ENCODE peak calls at places on chromosomes 13 and 19, in eight cellular contexts. C, F, N, M, H, Y, S and U are unnamed samples.

GRCh38 chr19:29872224-29872731 is 60.5 kb downstream of the CCNE1 start:
- DNase-seq in C (no peak), F (no peak), N (peak; percentile 36), M (no peak), H (no peak), Y (no peak), S (peak; percentile 49), U (no peak)

GRCh38 chr13:81116461-81117282 is 775.7 kb upstream of the SPRY2 start:
- DNase-seq in C (no peak), F (no peak), N (no peak), M (peak; percentile 1), H (no peak), Y (no peak), S (no peak), U (no peak)

GRCh38 chr13:99086869-99087129 is 108.9 kb upstream of the DOCK9 start:
- DNase-seq in C (no peak), F (no peak), N (peak; percentile 35), M (peak; percentile 35), H (peak; percentile 72), Y (peak; percentile 56), S (no peak), U (no peak)

GRCh38 chr13:26961890-26962615 is 201.5 kb upstream of the GPR12 start:
- DNase-seq in C (no peak), F (no peak), N (no peak), M (no peak), H (no peak), Y (no peak), S (no peak), U (no peak)

GRCh38 chr19:10929402-10929794 is 787 bp downstream of the TIMM29 start:
- DNase-seq in C (no peak), F (no peak), N (no peak), M (no peak), H (no peak), Y (no peak), S (no peak), U (no peak)

GRCh38 chr19:39384839-39385568 is 5.9 kb downstream of the PAF1 start:
- DNase-seq in C (no peak), F (no peak), N (no peak), M (no peak), H (no peak), Y (no peak), S (no peak), U (no peak)

GRCh38 chr13:30429721-30430694 is 7.7 kb downstream of the UBE2L5 start:
- DNase-seq in C (peak; percentile 75), F (no peak), N (peak; percentile 92), M (peak; percentile 93), H (peak; percentile 41), Y (peak; percentile 82), S (no peak), U (no peak)

GRCh38 chr13:25778808-25779207 is 273.0 kb downstream of the SHISA2 start:
- DNase-seq in C (no peak), F (no peak), N (no peak), M (no peak), H (no peak), Y (no peak), S (no peak), U (no peak)

GRCh38 chr19:14517446-14517839 is 754 bp downstream of the DNAJB1 start:
- DNase-seq in C (no peak), F (no peak), N (peak; percentile 32), M (peak; percentile 28), H (no peak), Y (no peak), S (no peak), U (no peak)

GRCh38 chr19:41753159-41753558 is 2.2 kb upstream of the CEACAM6 start:
- DNase-seq in C (no peak), F (no peak), N (peak; percentile 43), M (peak; percentile 20), H (peak; percentile 57), Y (peak; percentile 13), S (peak; percentile 46), U (peak; percentile 40)

GRCh38 chr13:20847298-20847697 is 55.2 kb downstream of the XPO4 start:
- DNase-seq in C (no peak), F (no peak), N (peak; percentile 43), M (no peak), H (no peak), Y (no peak), S (no peak), U (no peak)

GRCh38 chr13:33207616-33207964 is 78.0 kb downstream of the STARD13 start:
- DNase-seq in C (no peak), F (no peak), N (peak; percentile 94), M (peak; percentile 96), H (no peak), Y (no peak), S (no peak), U (no peak)

GRCh38 chr19:43700368-43701015 is 15.4 kb upstream of the IRGC start:
- DNase-seq in C (peak; percentile 49), F (peak; percentile 23), N (peak; percentile 76), M (peak; percentile 85), H (no peak), Y (no peak), S (no peak), U (peak; percentile 61)

GRCh38 chr19:6047741-6048231 is 62.5 kb downstream of the RFX2 start:
- DNase-seq in C (peak; percentile 36), F (no peak), N (peak; percentile 51), M (peak; percentile 48), H (no peak), Y (peak; percentile 33), S (peak; percentile 84), U (no peak)

GRCh38 chr19:38658462-38659306 is 11.2 kb downstream of the ACTN4 start:
- DNase-seq in C (peak; percentile 84), F (no peak), N (peak; percentile 100), M (peak; percentile 100), H (no peak), Y (peak; percentile 85), S (no peak), U (peak; percentile 98)

GRCh38 chr19:37361994-37362393 is 8.9 kb upstream of the ZNF527 start:
- DNase-seq in C (no peak), F (no peak), N (peak; percentile 62), M (peak; percentile 85), H (no peak), Y (no peak), S (no peak), U (no peak)

GRCh38 chr13:66634384-66634783 is 595.8 kb downstream of the PCDH9 start:
- DNase-seq in C (no peak), F (no peak), N (peak; percentile 51), M (peak; percentile 47), H (no peak), Y (peak; percentile 3), S (no peak), U (no peak)

GRCh38 chr13:29713841-29714240 is 118.4 kb upstream of the SLC7A1 start:
- DNase-seq in C (no peak), F (no peak), N (peak; percentile 56), M (peak; percentile 39), H (no peak), Y (no peak), S (peak; percentile 33), U (no peak)

GRCh38 chr19:10134040-10134439 is 14.3 kb upstream of the EIF3G start:
- DNase-seq in C (no peak), F (no peak), N (no peak), M (no peak), H (no peak), Y (no peak), S (no peak), U (no peak)

GRCh38 chr19:56153507-56153906 is 12.4 kb downstream of the ZNF444 start:
- DNase-seq in C (no peak), F (no peak), N (no peak), M (no peak), H (no peak), Y (no peak), S (no peak), U (no peak)

GRCh38 chr19:52170863-52171320 is 529 bp downstream of the ZNF836 start:
- DNase-seq in C (no peak), F (no peak), N (no peak), M (no peak), H (peak; percentile 12), Y (no peak), S (peak; percentile 58), U (no peak)

GRCh38 chr13:72290962-72291681 is 424.1 kb upstream of the DACH1 start:
- DNase-seq in C (no peak), F (no peak), N (peak; percentile 44), M (peak; percentile 71), H (peak; percentile 15), Y (peak; percentile 81), S (no peak), U (peak; percentile 71)

GRCh38 chr19:44553478-44554171 is 24.1 kb upstream of the CEACAM20 start:
- DNase-seq in C (no peak), F (no peak), N (peak; percentile 55), M (peak; percentile 49), H (no peak), Y (no peak), S (no peak), U (no peak)

GRCh38 chr13:29402168-29402621 is 193.3 kb downstream of the SLC7A1 start:
- DNase-seq in C (no peak), F (no peak), N (peak; percentile 9), M (peak; percentile 30), H (no peak), Y (no peak), S (no peak), U (no peak)

GRCh38 chr13:33953203-33953602 is 135.3 kb downstream of the RFC3 start:
- DNase-seq in C (peak; percentile 14), F (no peak), N (peak; percentile 76), M (peak; percentile 49), H (no peak), Y (no peak), S (no peak), U (no peak)

GRCh38 chr19:14826006-14826405 is 9.0 kb downstream of the OR7A5 start:
- DNase-seq in C (no peak), F (no peak), N (no peak), M (no peak), H (no peak), Y (no peak), S (no peak), U (peak; percentile 62)

GRCh38 chr19:46515879-46516350 is 20.2 kb upstream of the PNMA8B start:
- DNase-seq in C (no peak), F (no peak), N (peak; percentile 61), M (peak; percentile 47), H (peak; percentile 35), Y (peak; percentile 34), S (peak; percentile 77), U (peak; percentile 48)

GRCh38 chr13:107329991-107330390 is 762.1 kb upstream of the ARGLU1 start:
- DNase-seq in C (no peak), F (no peak), N (no peak), M (peak; percentile 79), H (no peak), Y (no peak), S (no peak), U (no peak)

GRCh38 chr19:5961969-5962945 is 15.7 kb downstream of the RANBP3 start:
- DNase-seq in C (no peak), F (no peak), N (peak; percentile 69), M (peak; percentile 78), H (no peak), Y (no peak), S (no peak), U (no peak)

GRCh38 chr19:18478545-18479311 is 40.8 kb upstream of the ISYNA1 start:
- DNase-seq in C (peak; percentile 76), F (peak; percentile 56), N (peak; percentile 90), M (peak; percentile 92), H (peak; percentile 91), Y (peak; percentile 81), S (peak; percentile 70), U (peak; percentile 55)

GRCh38 chr13:23414682-23415081 is 18.8 kb downstream of the SACS start:
- DNase-seq in C (no peak), F (no peak), N (no peak), M (no peak), H (no peak), Y (no peak), S (no peak), U (no peak)

GRCh38 chr19:57803594-57804325 is 11.0 kb downstream of the ZNF552 start:
- DNase-seq in C (peak; percentile 29), F (no peak), N (peak; percentile 76), M (peak; percentile 78), H (peak; percentile 52), Y (no peak), S (peak; percentile 68), U (peak; percentile 53)

GRCh38 chr13:78192721-78193120 is 274.1 kb upstream of the EDNRB start:
- DNase-seq in C (peak; percentile 24), F (no peak), N (peak; percentile 51), M (peak; percentile 35), H (no peak), Y (no peak), S (no peak), U (no peak)

GRCh38 chr13:28659611-28659970 is 661 bp downstream of the POMP start:
- DNase-seq in C (no peak), F (no peak), N (peak; percentile 74), M (peak; percentile 84), H (no peak), Y (peak; percentile 36), S (no peak), U (no peak)